ENCODE peak calls at places on chromosomes 4 and X, in nine cellular contexts. C, Y, T, E, O, R, N, B and G are unnamed samples.

GRCh38 chr4:164215113-164215741 is 538.7 kb upstream of the SMIM31 start:
- DNase-seq in C (peak), Y (no peak), T (no peak), E (no peak), O (no peak), R (no peak), N (no peak), B (no peak), G (no peak)

GRCh38 chr4:38132140-38132673 is 172.0 kb downstream of the PTTG2 start:
- DNase-seq in C (peak), Y (peak), T (peak), E (no peak), O (peak), R (peak), N (no peak), B (no peak), G (peak)

GRCh38 chr4:34422472-34422871 is 1821.8 kb downstream of the ARAP2 start:
- DNase-seq in C (no peak), Y (no peak), T (no peak), E (peak), O (no peak), R (no peak), N (no peak), B (no peak), G (no peak)

GRCh38 chr4:136599890-136600289 is 932.4 kb downstream of the PCDH18 start:
- DNase-seq in C (no peak), Y (no peak), T (no peak), E (no peak), O (no peak), R (no peak), N (no peak), B (no peak), G (no peak)

GRCh38 chrX:8405631-8406030 is 59.0 kb upstream of the VCX3B start:
- DNase-seq in C (no peak), Y (no peak), T (no peak), E (peak), O (no peak), R (no peak), N (no peak), B (no peak), G (no peak)

GRCh38 chr4:108762559-108763225 is at the start of gene ETNPPL:
- DNase-seq in C (peak), Y (peak), T (peak), E (peak), O (no peak), R (no peak), N (no peak), B (no peak), G (peak)

GRCh38 chr4:78345237-78345636 is 206.3 kb upstream of the ANXA3 start:
- DNase-seq in C (no peak), Y (no peak), T (no peak), E (no peak), O (no peak), R (no peak), N (no peak), B (no peak), G (no peak)

GRCh38 chrX:38365939-38366338 is 13.5 kb downstream of the OTC start:
- DNase-seq in C (no peak), Y (no peak), T (no peak), E (no peak), O (no peak), R (no peak), N (no peak), B (peak), G (no peak)

GRCh38 chrX:76427560-76428242 is at the start of gene MAGEE1:
- DNase-seq in C (peak), Y (peak), T (peak), E (peak), O (peak), R (peak), N (peak), B (peak), G (peak)

GRCh38 chrX:76957485-76957884 is 489.7 kb upstream of the FGF16 start:
- DNase-seq in C (no peak), Y (no peak), T (no peak), E (no peak), O (no peak), R (no peak), N (no peak), B (no peak), G (no peak)

GRCh38 chrX:38864165-38864564 is 62.9 kb downstream of the MID1IP1 start:
- DNase-seq in C (no peak), Y (no peak), T (no peak), E (no peak), O (no peak), R (no peak), N (no peak), B (no peak), G (no peak)

GRCh38 chr4:129240816-129241215 is 144.9 kb downstream of the C4orf33 start:
- DNase-seq in C (no peak), Y (no peak), T (no peak), E (no peak), O (no peak), R (no peak), N (no peak), B (no peak), G (no peak)

GRCh38 chrX:38664285-38664684 is 102.9 kb downstream of the TSPAN7 start:
- DNase-seq in C (peak), Y (peak), T (no peak), E (peak), O (no peak), R (no peak), N (peak), B (peak), G (no peak)

GRCh38 chr4:121358473-121358872 is 22.3 kb downstream of the QRFPR start:
- DNase-seq in C (no peak), Y (no peak), T (no peak), E (peak), O (no peak), R (no peak), N (no peak), B (no peak), G (no peak)

GRCh38 chrX:133482345-133483041 is 67.2 kb upstream of the GPC4 start:
- DNase-seq in C (no peak), Y (no peak), T (no peak), E (peak), O (no peak), R (no peak), N (no peak), B (no peak), G (no peak)

GRCh38 chr4:89363786-89364185 is 56.2 kb upstream of the GPRIN3 start:
- DNase-seq in C (no peak), Y (no peak), T (no peak), E (no peak), O (no peak), R (no peak), N (no peak), B (no peak), G (no peak)

DNA sequence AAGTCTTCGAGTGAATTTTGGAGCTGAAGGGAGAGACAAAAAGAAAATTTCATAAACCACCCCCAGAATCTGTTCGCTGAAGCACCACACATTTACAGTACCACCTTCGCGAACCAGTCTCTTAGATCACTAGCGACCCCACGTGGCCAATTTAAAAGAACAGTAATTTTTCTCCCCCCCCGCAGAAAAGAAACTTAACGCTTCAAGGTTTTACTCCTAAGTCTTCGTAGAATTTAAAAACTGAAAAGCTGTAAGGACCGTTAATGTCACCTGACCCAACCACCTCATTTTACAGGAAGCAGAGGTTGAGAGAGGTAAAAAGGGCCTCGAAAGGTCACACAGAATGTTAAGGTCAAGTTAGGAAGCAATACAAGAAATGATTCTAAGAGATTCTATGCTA is 187.5 kb downstream of the QDPR start:
- DNase-seq in C (peak), Y (peak), T (peak), E (peak), O (peak), R (no peak), N (peak), B (peak), G (peak)
- H3K4me3 ChIP-seq in C (no peak), Y (no peak), T (no peak), E (no peak), O (no peak), R (no peak), N (no peak), B (no peak), G (no peak)

DNA sequence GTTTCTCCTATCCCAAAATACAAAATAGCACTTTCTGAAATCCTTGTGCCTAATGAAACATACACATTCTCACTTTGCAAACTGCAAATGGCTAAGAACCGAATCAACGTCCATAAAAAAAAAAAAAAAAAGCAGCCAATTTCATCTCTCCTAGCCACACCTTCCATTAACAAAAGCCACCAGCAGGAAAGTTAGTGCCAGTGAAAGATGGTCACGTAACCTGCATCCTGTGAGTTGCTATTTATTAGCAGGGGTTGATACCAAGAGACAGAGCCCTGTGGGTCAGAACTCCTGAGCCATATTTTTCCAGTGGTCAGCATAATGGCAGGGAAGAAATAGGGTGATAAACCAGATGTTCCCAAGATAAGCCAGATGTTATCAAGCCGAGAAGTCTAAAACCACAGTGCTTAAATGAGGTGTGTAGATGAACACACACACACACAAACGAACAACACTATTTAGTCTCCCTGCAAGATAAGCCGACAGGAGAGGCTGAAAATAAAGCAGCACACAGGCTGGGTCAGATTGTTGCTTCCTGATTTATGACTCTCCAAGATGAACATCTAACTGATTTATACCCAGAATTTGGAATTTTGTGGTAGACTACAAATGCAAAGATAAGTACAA is 11.5 kb downstream of the PPARGC1A start:
- DNase-seq in C (no peak), Y (no peak), T (no peak), E (no peak), O (no peak), R (no peak), N (no peak), B (no peak), G (no peak)
- H3K27ac ChIP-seq in C (no peak), Y (peak), T (peak), E (no peak), O (no peak), R (no peak), N (no peak), B (no peak), G (no peak)

GRCh38 chr4:41148292-41148691 is 66.0 kb downstream of the APBB2 start:
- DNase-seq in C (no peak), Y (no peak), T (no peak), E (no peak), O (no peak), R (no peak), N (no peak), B (no peak), G (no peak)

GRCh38 chr4:41144812-41145211 is 69.5 kb downstream of the APBB2 start:
- DNase-seq in C (no peak), Y (no peak), T (no peak), E (no peak), O (no peak), R (no peak), N (no peak), B (no peak), G (no peak)

GRCh38 chr4:41145571-41146078 is 68.7 kb downstream of the APBB2 start:
- DNase-seq in C (no peak), Y (no peak), T (no peak), E (no peak), O (no peak), R (no peak), N (no peak), B (peak), G (no peak)

GRCh38 chr4:41146196-41146595 is 68.1 kb downstream of the APBB2 start:
- DNase-seq in C (no peak), Y (no peak), T (no peak), E (no peak), O (no peak), R (no peak), N (no peak), B (no peak), G (no peak)

GRCh38 chr4:41146716-41147506 is 67.4 kb downstream of the APBB2 start:
- DNase-seq in C (peak), Y (no peak), T (no peak), E (no peak), O (no peak), R (no peak), N (no peak), B (no peak), G (no peak)
- H3K4me3 ChIP-seq in C (no peak), Y (no peak), T (no peak), E (no peak), O (no peak), R (no peak), N (no peak), B (no peak), G (no peak)

DNA sequence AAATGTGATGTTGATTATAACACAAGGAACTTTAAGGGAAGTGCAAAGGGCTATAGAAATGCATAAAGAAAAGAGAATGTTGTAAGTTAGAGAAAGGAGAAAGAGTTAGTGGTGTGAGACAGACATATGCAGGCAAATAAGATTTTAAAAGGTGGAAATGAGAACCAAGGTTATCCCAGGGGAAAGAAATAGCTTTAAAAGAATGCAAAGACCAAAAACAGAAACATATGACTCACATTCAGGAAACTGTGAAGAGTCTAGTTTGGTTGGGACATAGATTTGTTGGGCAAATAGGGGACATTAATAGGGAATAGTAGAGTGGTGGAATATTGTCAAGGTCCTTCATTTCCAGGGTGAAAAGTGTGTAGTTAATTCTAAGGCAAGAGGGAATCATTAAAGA is 52.4 kb downstream of the MAPK10 start:
- DNase-seq in C (no peak), Y (no peak), T (no peak), E (no peak), O (no peak), R (no peak), N (no peak), B (no peak), G (no peak)
- H3K27ac ChIP-seq in C (no peak), Y (no peak), T (no peak), E (no peak), O (no peak), R (no peak), N (no peak), B (no peak), G (no peak)

DNA sequence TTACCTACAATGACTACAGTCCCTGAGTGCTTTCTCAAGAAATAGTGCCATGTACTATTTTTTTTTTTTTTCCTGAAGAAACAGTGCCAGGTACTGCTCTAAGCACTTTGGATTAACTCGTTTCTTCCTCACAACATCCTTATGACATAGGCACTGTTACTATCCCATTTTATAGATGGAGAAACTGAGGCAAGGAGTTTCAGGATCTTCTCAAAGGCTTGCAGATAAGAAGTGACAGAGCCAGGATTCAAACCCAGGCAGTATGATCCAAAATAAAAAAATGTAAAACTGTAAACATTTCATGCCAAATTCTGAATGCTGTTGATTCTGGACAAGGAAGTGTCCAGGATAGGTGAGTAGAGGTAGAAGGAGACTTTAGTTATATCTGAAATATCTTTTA is 1.1 kb downstream of the FANCB start:
- DNase-seq in C (no peak), Y (no peak), T (no peak), E (no peak), O (no peak), R (no peak), N (no peak), B (no peak), G (no peak)
- H3K4me3 ChIP-seq in C (no peak), Y (no peak), T (no peak), E (peak), O (no peak), R (no peak), N (peak), B (peak), G (no peak)

GRCh38 chr4:8073206-8073863 is 85.3 kb downstream of the ABLIM2 start:
- DNase-seq in C (no peak), Y (no peak), T (no peak), E (no peak), O (no peak), R (no peak), N (no peak), B (no peak), G (no peak)
- H3K27ac ChIP-seq in C (no peak), Y (no peak), T (no peak), E (no peak), O (no peak), R (no peak), N (no peak), B (no peak), G (no peak)

GRCh38 chr4:30716158-30716557 is 4.0 kb upstream of the PCDH7 start:
- DNase-seq in C (no peak), Y (no peak), T (no peak), E (peak), O (no peak), R (no peak), N (no peak), B (no peak), G (no peak)
- H3K4me3 ChIP-seq in C (no peak), Y (no peak), T (peak), E (peak), O (no peak), R (peak), N (no peak), B (no peak), G (peak)